ENCODE peak calls at places on chromosomes 3 and 15, in five cellular contexts. J is stomach, F is GM23338, Z is HCT116, U is Panc1. D is an unnamed sample.

GRCh38 chr15:100966997-100967396 is 47.8 kb downstream of the LRRK1 start:
- DNase-seq in U (no peak), F (no peak), Z (no peak), J (no peak), D (no peak)

GRCh38 chr3:8610961-8611360 is 33.6 kb downstream of the SSUH2 start:
- DNase-seq in J (no peak), Z (no peak), U (no peak), F (no peak), D (no peak)

GRCh38 chr3:43296565-43296964 is 10.2 kb downstream of the SNRK start:
- DNase-seq in F (no peak), U (no peak), Z (no peak), J (no peak), D (no peak)

GRCh38 chr3:107431048-107431297 is 53.7 kb downstream of the CCDC54 start:
- DNase-seq in J (no peak), Z (no peak), F (peak; percentile 42), U (no peak), D (peak; percentile 24)

GRCh38 chr3:56788506-56788905 is 13.2 kb downstream of the ARHGEF3 start:
- DNase-seq in U (no peak), Z (no peak), J (no peak), F (no peak), D (no peak)

GRCh38 chr15:87639305-87640011 is 617.1 kb downstream of the NTRK3 start:
- DNase-seq in Z (no peak), F (no peak), J (no peak), U (no peak), D (no peak)

GRCh38 chr3:119794971-119795612 is 13.2 kb downstream of the NR1I2 start:
- DNase-seq in J (peak; percentile 30), Z (peak; percentile 22), F (peak; percentile 73), U (no peak), D (no peak)

GRCh38 chr3:197484204-197484901 is 71.4 kb downstream of the BDH1 start:
- DNase-seq in J (no peak), U (no peak), Z (no peak), F (no peak), D (no peak)

GRCh38 chr3:95654567-95655362 is 1159.6 kb upstream of the EPHA6 start:
- DNase-seq in Z (no peak), U (no peak), F (no peak), J (no peak), D (no peak)

GRCh38 chr15:77010312-77010686 is 15.4 kb downstream of the PSTPIP1 start:
- DNase-seq in J (no peak), U (no peak), Z (no peak), F (no peak), D (no peak)

GRCh38 chr3:44976002-44976815 is at the start of the genes EXOSC7 and ZDHHC3:
- DNase-seq in F (peak; percentile 90), Z (peak; percentile 56), U (no peak), J (peak; percentile 90), D (peak; percentile 85)

GRCh38 chr3:107272471-107272870 is 104.8 kb upstream of the CCDC54 start:
- DNase-seq in U (no peak), Z (no peak), F (no peak), J (no peak), D (no peak)

GRCh38 chr3:190696777-190697501 is 165.6 kb downstream of the GMNC start:
- DNase-seq in U (peak; percentile 10), J (no peak), F (peak; percentile 62), Z (peak; percentile 21), D (no peak)

GRCh38 chr3:57691411-57692133 is 1.3 kb downstream of the DENND6A start:
- DNase-seq in F (peak; percentile 7), U (no peak), J (no peak), Z (no peak), D (no peak)

GRCh38 chr3:133038089-133038730 is at the start of gene TMEM108:
- DNase-seq in J (peak; percentile 81), U (no peak), Z (no peak), F (peak; percentile 98), D (peak; percentile 65)

GRCh38 chr3:43161684-43162512 is 56.0 kb upstream of the POMGNT2 start:
- DNase-seq in F (peak; percentile 62), U (no peak), Z (no peak), J (no peak), D (no peak)

GRCh38 chr3:105904683-105905320 is 36.0 kb upstream of the CBLB start:
- DNase-seq in J (no peak), Z (no peak), F (no peak), U (no peak), D (no peak)

GRCh38 chr3:124322309-124322880 is 330.5 kb upstream of the ROPN1 start:
- DNase-seq in J (no peak), Z (no peak), U (no peak), F (no peak), D (no peak)

GRCh38 chr15:80609111-80609510 is 86.0 kb upstream of the ABHD17C start:
- DNase-seq in Z (no peak), J (no peak), U (no peak), F (no peak), D (no peak)

GRCh38 chr3:150577854-150578253 is 25.3 kb upstream of the SELENOT start:
- DNase-seq in Z (no peak), J (no peak), U (no peak), F (no peak), D (no peak)

GRCh38 chr3:29156071-29156715 is 124.7 kb upstream of the RBMS3 start:
- DNase-seq in F (peak; percentile 52), U (no peak), J (no peak), Z (no peak), D (peak; percentile 43)

GRCh38 chr15:48559270-48559669 is 86.2 kb downstream of the FBN1 start:
- DNase-seq in J (no peak), F (peak; percentile 38), U (no peak), Z (no peak), D (no peak)

GRCh38 chr15:44568338-44568737 is 31.4 kb downstream of the EIF3J start:
- DNase-seq in F (no peak), J (no peak), Z (no peak), U (no peak), D (no peak)

GRCh38 chr3:58874248-58874741 is 175.5 kb downstream of the CFAP20DC start:
- DNase-seq in Z (peak; percentile 18), U (no peak), F (no peak), J (no peak), D (no peak)

GRCh38 chr15:78360426-78360825 is 20.3 kb downstream of the CRABP1 start:
- DNase-seq in J (no peak), U (no peak), Z (no peak), F (peak; percentile 33), D (no peak)
- TF ChIP-seq POLR2AphosphoS5 in J (no peak), U (no peak), Z (no peak), F (no peak), D (no peak)

GRCh38 chr3:31890742-31891469 is 90.2 kb downstream of the OSBPL10 start:
- DNase-seq in U (no peak), Z (no peak), F (no peak), J (no peak), D (no peak)
- H3K4me1 ChIP-seq in U (peaks cover 5% of the 10 kb centered on the region), Z (no peaks in the 10 kb centered on the region), F (peaks cover 69% of the 10 kb centered on the region), J (peaks cover 20% of the 10 kb centered on the region), D (no peaks in the 10 kb centered on the region)

GRCh38 chr3:155101398-155101797 is 21.3 kb downstream of the MME start:
- DNase-seq in F (no peak), Z (no peak), J (no peak), U (no peak), D (no peak)
- TF ChIP-seq POLR2AphosphoS5 in F (no peak), Z (no peak), J (no peak), U (no peak), D (no peak)

GRCh38 chr3:185784317-185784716 is 40.5 kb downstream of the IGF2BP2 start:
- DNase-seq in Z (no peak), J (no peak), U (no peak), F (no peak), D (no peak)
- H3K4me1 ChIP-seq in Z (peaks cover 82% of the 10 kb centered on the region), J (no peaks in the 10 kb centered on the region), U (peaks cover 28% of the 10 kb centered on the region), F (peaks cover 78% of the 10 kb centered on the region), D (no peaks in the 10 kb centered on the region)